ENCODE peak calls at places on chromosome 1, in nine cellular contexts. I is cardiac muscle cell, H is heart left ventricle, M is lower lobe of right lung, Y is RKO, A is left ventricle myocardium superior, Z is BE2C, N is AG04450, E is left cardiac atrium. J is an unnamed sample.

GRCh38 chr1:189429610-189430009 is 1048.1 kb downstream of the BRINP3 start:
- DNase-seq in N (peak; percentile 11), E (no peak), M (no peak), A (no peak), Z (peak; percentile 44), H (no peak), I (peak; percentile 66), Y (peak; percentile 14), J (no peak)

GRCh38 chr1:246875041-246876026 is 56.4 kb downstream of the AHCTF1 start:
- DNase-seq in A (no peak), E (no peak), H (no peak), Z (no peak), Y (peak; percentile 83), I (peak; percentile 40), N (peak; percentile 54), M (no peak), J (no peak)

GRCh38 chr1:34785875-34786470 is 5.0 kb downstream of the GJB3 start:
- DNase-seq in I (no peak), H (no peak), A (no peak), E (no peak), M (no peak), Z (no peak), N (no peak), Y (no peak), J (no peak)

GRCh38 chr1:77283701-77284425 is 2.0 kb downstream of the AK5 start:
- DNase-seq in I (no peak), E (no peak), M (no peak), N (no peak), Y (no peak), H (no peak), A (no peak), Z (no peak), J (no peak)

GRCh38 chr1:232143315-232143886 is 486.5 kb downstream of the SIPA1L2 start:
- DNase-seq in Y (no peak), Z (no peak), N (no peak), M (no peak), H (no peak), A (no peak), I (no peak), E (no peak), J (no peak)

GRCh38 chr1:150156868-150157603 is 7.3 kb downstream of the PLEKHO1 start:
- DNase-seq in E (no peak), N (no peak), H (no peak), Y (no peak), M (no peak), Z (no peak), I (peak; percentile 42), A (no peak), J (no peak)

GRCh38 chr1:33388989-33389771 is 41.7 kb downstream of the PHC2 start:
- DNase-seq in E (peak; percentile 58), M (no peak), N (no peak), H (peak; percentile 44), Z (no peak), Y (no peak), I (peak; percentile 56), A (peak; percentile 64), J (no peak)

GRCh38 chr1:27527223-27527856 is 37.4 kb upstream of the WASF2 start:
- DNase-seq in I (peak; percentile 55), Z (no peak), A (peak; percentile 81), N (peak; percentile 68), E (peak; percentile 53), Y (no peak), M (peak; percentile 66), H (peak; percentile 68), J (peak; percentile 13)

GRCh38 chr1:28269529-28269928 is 10.2 kb downstream of the SESN2 start:
- DNase-seq in Y (no peak), A (no peak), M (no peak), H (no peak), E (no peak), N (no peak), I (no peak), Z (no peak), J (no peak)

GRCh38 chr1:16066245-16066644 is 7.2 kb downstream of the FAM131C start:
- DNase-seq in H (no peak), A (no peak), N (no peak), E (no peak), I (no peak), M (no peak), Z (no peak), Y (no peak), J (no peak)

GRCh38 chr1:68291763-68292384 is 59.6 kb upstream of the WLS start:
- DNase-seq in E (no peak), H (no peak), Z (no peak), M (no peak), A (no peak), Y (no peak), N (no peak), I (peak; percentile 60), J (no peak)

GRCh38 chr1:165207774-165208359 is 148.6 kb downstream of the LMX1A start:
- DNase-seq in M (no peak), Y (no peak), N (no peak), E (no peak), A (no peak), Z (peak; percentile 20), I (no peak), H (no peak), J (no peak)

GRCh38 chr1:42684139-42684538 is 1.9 kb downstream of the YBX1 start:
- DNase-seq in Z (peak; percentile 22), I (peak; percentile 30), E (no peak), N (no peak), M (no peak), Y (peak; percentile 81), H (no peak), A (no peak), J (no peak)

GRCh38 chr1:174872615-174873058 is 127.1 kb upstream of the CACYBP start:
- DNase-seq in I (no peak), Y (no peak), E (no peak), N (no peak), A (no peak), H (no peak), Z (no peak), M (no peak), J (no peak)

GRCh38 chr1:109996476-109996875 is 11.9 kb downstream of the AHCYL1 start:
- DNase-seq in Y (no peak), A (no peak), H (no peak), N (no peak), M (no peak), Z (no peak), I (peak; percentile 70), E (no peak), J (no peak)

GRCh38 chr1:228084325-228084724 is 1.8 kb downstream of the ARF1 start:
- DNase-seq in A (no peak), E (peak; percentile 12), Z (no peak), H (no peak), Y (peak; percentile 77), M (peak; percentile 20), I (peak; percentile 77), N (peak; percentile 50), J (no peak)

GRCh38 chr1:59693431-59693830 is 121.3 kb upstream of the HOOK1 start:
- DNase-seq in Z (no peak), H (no peak), E (no peak), M (no peak), Y (no peak), A (no peak), N (no peak), I (no peak), J (no peak)

GRCh38 chr1:76198452-76198851 is 123.9 kb downstream of the ST6GALNAC3 start:
- DNase-seq in Z (no peak), M (no peak), E (no peak), Y (no peak), A (no peak), H (no peak), N (no peak), I (peak; percentile 1), J (no peak)

GRCh38 chr1:201143726-201144635 is 10.3 kb downstream of the TMEM9 start:
- DNase-seq in I (no peak), N (no peak), Y (no peak), H (no peak), M (no peak), E (no peak), A (no peak), Z (no peak), J (peak; percentile 38)

GRCh38 chr1:27111771-27112573 is 43.0 kb downstream of the SLC9A1 start:
- DNase-seq in E (peak; percentile 87), Y (peak; percentile 95), H (peak; percentile 81), Z (peak; percentile 58), I (peak; percentile 100), A (peak; percentile 75), M (peak; percentile 93), N (peak; percentile 99), J (peak; percentile 51)

GRCh38 chr1:193700710-193701355 is 514.4 kb upstream of the B3GALT2 start:
- DNase-seq in A (no peak), I (peak; percentile 45), M (no peak), E (no peak), N (no peak), H (no peak), Y (peak; percentile 62), Z (no peak), J (no peak)

GRCh38 chr1:94094466-94095111 is 26.4 kb downstream of the ABCA4 start:
- DNase-seq in Y (no peak), I (peak; percentile 92), M (peak; percentile 59), H (peak; percentile 75), Z (no peak), N (peak; percentile 36), E (peak; percentile 80), A (peak; percentile 85), J (no peak)

GRCh38 chr1:243882276-243882675 is 32.2 kb upstream of the AKT3 start:
- DNase-seq in Z (no peak), Y (no peak), N (peak; percentile 13), M (no peak), E (no peak), I (peak; percentile 27), A (no peak), H (no peak), J (no peak)

GRCh38 chr1:60978421-60979357 is 103.7 kb upstream of the NFIA start:
- DNase-seq in Y (peak; percentile 58), M (no peak), E (no peak), Z (peak; percentile 28), N (no peak), I (peak; percentile 74), A (peak; percentile 42), H (no peak), J (peak; percentile 20)

GRCh38 chr1:100835866-100836842 is 58.5 kb downstream of the EXTL2 start:
- DNase-seq in E (no peak), A (no peak), Z (no peak), N (no peak), H (no peak), I (no peak), Y (no peak), M (no peak), J (no peak)

GRCh38 chr1:53652441-53653199 is 86.3 kb downstream of the GLIS1 start:
- DNase-seq in H (no peak), Z (no peak), A (no peak), E (no peak), I (no peak), Y (no peak), M (no peak), N (no peak), J (no peak)

GRCh38 chr1:58809327-58810040 is 25.6 kb upstream of the JUN start:
- DNase-seq in M (peak; percentile 69), N (peak; percentile 29), Z (no peak), I (peak; percentile 85), H (no peak), A (no peak), E (no peak), Y (no peak), J (no peak)

GRCh38 chr1:44271646-44272045 is 58.4 kb downstream of the DMAP1 start:
- DNase-seq in E (no peak), Y (no peak), Z (no peak), N (no peak), H (no peak), I (no peak), A (no peak), M (no peak), J (no peak)

GRCh38 chr1:33898933-33899332 is 35.1 kb downstream of the HMGB4 start:
- DNase-seq in N (no peak), Z (no peak), Y (no peak), I (no peak), H (no peak), E (no peak), M (no peak), A (no peak), J (no peak)

GRCh38 chr1:246565751-246566127 is 322 bp downstream of the TFB2M start:
- DNase-seq in E (no peak), N (no peak), M (no peak), I (peak; percentile 73), Y (peak; percentile 71), Z (no peak), A (no peak), H (no peak), J (no peak)

GRCh38 chr1:99662581-99663208 is 16.8 kb downstream of the PALMD start:
- DNase-seq in M (no peak), I (peak; percentile 96), Z (peak; percentile 40), H (peak; percentile 71), A (peak; percentile 75), N (peak; percentile 42), E (peak; percentile 83), Y (no peak), J (no peak)